ENCODE peak calls at places on chromosome 22, in nine cellular contexts. One of them, this sample, is unnamed.

GRCh38 chr22:50180727-50181521 is 4.8 kb upstream of the TRABD start:
- DNase-seq in A549: no peak
- DNase-seq in activated CD4-positive, alpha-beta T cell treated with anti-CD3 and anti-CD28 coated beads for 4 hours: no peak
- DNase-seq in stimulated activated CD4-positive, alpha-beta T cell treated with anti-CD3 and anti-CD28 coated beads, Interleukin-1b, Interleukin-23, amount 100 ng/mL, for 1 hour: no peak
- DNase-seq in memory B cell: no peak
- DNase-seq in NCI-H510A: no peak
- DNase-seq in HCEC 1CT: no peak
- DNase-seq in psoas muscle: no peak
- DNase-seq in osteocyte: no peak
- DNase-seq in this sample: no peak

GRCh38 chr22:48819232-48819631 is 1008.4 kb downstream of the BRD1 start:
- DNase-seq in activated CD4-positive, alpha-beta T cell treated with anti-CD3 and anti-CD28 coated beads for 4 hours: no peak
- DNase-seq in memory B cell: no peak
- DNase-seq in osteocyte: no peak
- DNase-seq in stimulated activated CD4-positive, alpha-beta T cell treated with anti-CD3 and anti-CD28 coated beads, Interleukin-1b, Interleukin-23, amount 100 ng/mL, for 1 hour: no peak
- DNase-seq in NCI-H510A: no peak
- DNase-seq in HCEC 1CT: no peak
- DNase-seq in psoas muscle: no peak
- DNase-seq in A549: no peak
- DNase-seq in this sample: no peak

GRCh38 chr22:43848366-43849171 is 13.7 kb downstream of the SULT4A1 start:
- DNase-seq in A549: peak
- DNase-seq in HCEC 1CT: no peak
- DNase-seq in activated CD4-positive, alpha-beta T cell treated with anti-CD3 and anti-CD28 coated beads for 4 hours: no peak
- DNase-seq in memory B cell: no peak
- DNase-seq in osteocyte: no peak
- DNase-seq in psoas muscle: no peak
- DNase-seq in stimulated activated CD4-positive, alpha-beta T cell treated with anti-CD3 and anti-CD28 coated beads, Interleukin-1b, Interleukin-23, amount 100 ng/mL, for 1 hour: no peak
- DNase-seq in NCI-H510A: peak
- DNase-seq in this sample: no peak

GRCh38 chr22:25461301-25461700 is 103.2 kb upstream of the GRK3 start:
- DNase-seq in osteocyte: no peak
- DNase-seq in stimulated activated CD4-positive, alpha-beta T cell treated with anti-CD3 and anti-CD28 coated beads, Interleukin-1b, Interleukin-23, amount 100 ng/mL, for 1 hour: no peak
- DNase-seq in psoas muscle: no peak
- DNase-seq in activated CD4-positive, alpha-beta T cell treated with anti-CD3 and anti-CD28 coated beads for 4 hours: no peak
- DNase-seq in NCI-H510A: no peak
- DNase-seq in A549: no peak
- DNase-seq in HCEC 1CT: no peak
- DNase-seq in memory B cell: no peak
- DNase-seq in this sample: no peak

GRCh38 chr22:22235564-22235963 is 9.0 kb upstream of the VPREB1 start:
- DNase-seq in activated CD4-positive, alpha-beta T cell treated with anti-CD3 and anti-CD28 coated beads for 4 hours: peak
- DNase-seq in memory B cell: peak
- DNase-seq in A549: peak
- DNase-seq in stimulated activated CD4-positive, alpha-beta T cell treated with anti-CD3 and anti-CD28 coated beads, Interleukin-1b, Interleukin-23, amount 100 ng/mL, for 1 hour: no peak
- DNase-seq in psoas muscle: no peak
- DNase-seq in NCI-H510A: no peak
- DNase-seq in HCEC 1CT: no peak
- DNase-seq in osteocyte: no peak
- DNase-seq in this sample: no peak

GRCh38 chr22:27952091-27952490 is 33.0 kb upstream of the PITPNB start:
- DNase-seq in NCI-H510A: no peak
- DNase-seq in HCEC 1CT: peak
- DNase-seq in memory B cell: no peak
- DNase-seq in osteocyte: no peak
- DNase-seq in activated CD4-positive, alpha-beta T cell treated with anti-CD3 and anti-CD28 coated beads for 4 hours: no peak
- DNase-seq in stimulated activated CD4-positive, alpha-beta T cell treated with anti-CD3 and anti-CD28 coated beads, Interleukin-1b, Interleukin-23, amount 100 ng/mL, for 1 hour: no peak
- DNase-seq in A549: no peak
- DNase-seq in psoas muscle: no peak
- DNase-seq in this sample: no peak

GRCh38 chr22:45296628-45297297 is 12.0 kb downstream of the UPK3A start:
- DNase-seq in HCEC 1CT: no peak
- DNase-seq in stimulated activated CD4-positive, alpha-beta T cell treated with anti-CD3 and anti-CD28 coated beads, Interleukin-1b, Interleukin-23, amount 100 ng/mL, for 1 hour: no peak
- DNase-seq in NCI-H510A: no peak
- DNase-seq in A549: no peak
- DNase-seq in psoas muscle: no peak
- DNase-seq in memory B cell: peak
- DNase-seq in osteocyte: no peak
- DNase-seq in activated CD4-positive, alpha-beta T cell treated with anti-CD3 and anti-CD28 coated beads for 4 hours: peak
- DNase-seq in this sample: no peak

GRCh38 chr22:30212996-30213441 is 33.5 kb downstream of the LIF start:
- DNase-seq in stimulated activated CD4-positive, alpha-beta T cell treated with anti-CD3 and anti-CD28 coated beads, Interleukin-1b, Interleukin-23, amount 100 ng/mL, for 1 hour: no peak
- DNase-seq in psoas muscle: no peak
- DNase-seq in NCI-H510A: no peak
- DNase-seq in memory B cell: no peak
- DNase-seq in HCEC 1CT: no peak
- DNase-seq in activated CD4-positive, alpha-beta T cell treated with anti-CD3 and anti-CD28 coated beads for 4 hours: no peak
- DNase-seq in osteocyte: no peak
- DNase-seq in A549: no peak
- DNase-seq in this sample: no peak

GRCh38 chr22:44179196-44179988 is 1.3 kb upstream of the PARVG start:
- DNase-seq in A549: no peak
- DNase-seq in HCEC 1CT: no peak
- DNase-seq in osteocyte: no peak
- DNase-seq in memory B cell: no peak
- DNase-seq in NCI-H510A: no peak
- DNase-seq in stimulated activated CD4-positive, alpha-beta T cell treated with anti-CD3 and anti-CD28 coated beads, Interleukin-1b, Interleukin-23, amount 100 ng/mL, for 1 hour: no peak
- DNase-seq in psoas muscle: no peak
- DNase-seq in activated CD4-positive, alpha-beta T cell treated with anti-CD3 and anti-CD28 coated beads for 4 hours: no peak
- DNase-seq in this sample: no peak

GRCh38 chr22:30404307-30404706 is 7.5 kb downstream of the SEC14L2 start:
- DNase-seq in psoas muscle: no peak
- DNase-seq in NCI-H510A: no peak
- DNase-seq in memory B cell: no peak
- DNase-seq in HCEC 1CT: no peak
- DNase-seq in osteocyte: no peak
- DNase-seq in activated CD4-positive, alpha-beta T cell treated with anti-CD3 and anti-CD28 coated beads for 4 hours: no peak
- DNase-seq in A549: no peak
- DNase-seq in stimulated activated CD4-positive, alpha-beta T cell treated with anti-CD3 and anti-CD28 coated beads, Interleukin-1b, Interleukin-23, amount 100 ng/mL, for 1 hour: no peak
- DNase-seq in this sample: no peak

GRCh38 chr22:50074551-50075042 is 10.6 kb downstream of the MLC1 start:
- DNase-seq in memory B cell: no peak
- DNase-seq in osteocyte: no peak
- DNase-seq in NCI-H510A: peak
- DNase-seq in activated CD4-positive, alpha-beta T cell treated with anti-CD3 and anti-CD28 coated beads for 4 hours: no peak
- DNase-seq in stimulated activated CD4-positive, alpha-beta T cell treated with anti-CD3 and anti-CD28 coated beads, Interleukin-1b, Interleukin-23, amount 100 ng/mL, for 1 hour: no peak
- DNase-seq in A549: no peak
- DNase-seq in psoas muscle: no peak
- DNase-seq in HCEC 1CT: no peak
- DNase-seq in this sample: no peak

GRCh38 chr22:29394931-29395581 is 6.7 kb upstream of the AP1B1 start:
- DNase-seq in NCI-H510A: peak
- DNase-seq in memory B cell: peak
- DNase-seq in activated CD4-positive, alpha-beta T cell treated with anti-CD3 and anti-CD28 coated beads for 4 hours: peak
- DNase-seq in A549: peak
- DNase-seq in psoas muscle: peak
- DNase-seq in HCEC 1CT: peak
- DNase-seq in osteocyte: no peak
- DNase-seq in stimulated activated CD4-positive, alpha-beta T cell treated with anti-CD3 and anti-CD28 coated beads, Interleukin-1b, Interleukin-23, amount 100 ng/mL, for 1 hour: peak
- DNase-seq in this sample: no peak

GRCh38 chr22:24482586-24482985 is 12.5 kb upstream of the UPB1 start:
- DNase-seq in memory B cell: no peak
- DNase-seq in osteocyte: no peak
- DNase-seq in psoas muscle: no peak
- DNase-seq in activated CD4-positive, alpha-beta T cell treated with anti-CD3 and anti-CD28 coated beads for 4 hours: no peak
- DNase-seq in HCEC 1CT: peak
- DNase-seq in stimulated activated CD4-positive, alpha-beta T cell treated with anti-CD3 and anti-CD28 coated beads, Interleukin-1b, Interleukin-23, amount 100 ng/mL, for 1 hour: no peak
- DNase-seq in NCI-H510A: no peak
- DNase-seq in A549: no peak
- DNase-seq in this sample: no peak

GRCh38 chr22:17131686-17132085 is 10.5 kb upstream of the TMEM121B start:
- DNase-seq in NCI-H510A: no peak
- DNase-seq in osteocyte: no peak
- DNase-seq in activated CD4-positive, alpha-beta T cell treated with anti-CD3 and anti-CD28 coated beads for 4 hours: no peak
- DNase-seq in HCEC 1CT: no peak
- DNase-seq in psoas muscle: no peak
- DNase-seq in stimulated activated CD4-positive, alpha-beta T cell treated with anti-CD3 and anti-CD28 coated beads, Interleukin-1b, Interleukin-23, amount 100 ng/mL, for 1 hour: no peak
- DNase-seq in A549: no peak
- DNase-seq in memory B cell: no peak
- DNase-seq in this sample: no peak

GRCh38 chr22:19478466-19479357 is at the start of gene UFD1:
- DNase-seq in A549: peak
- DNase-seq in osteocyte: peak
- DNase-seq in memory B cell: peak
- DNase-seq in psoas muscle: peak
- DNase-seq in HCEC 1CT: peak
- DNase-seq in stimulated activated CD4-positive, alpha-beta T cell treated with anti-CD3 and anti-CD28 coated beads, Interleukin-1b, Interleukin-23, amount 100 ng/mL, for 1 hour: peak
- DNase-seq in activated CD4-positive, alpha-beta T cell treated with anti-CD3 and anti-CD28 coated beads for 4 hours: peak
- DNase-seq in NCI-H510A: peak
- DNase-seq in this sample: peak

GRCh38 chr22:41574847-41575381 is 14.1 kb downstream of the CSDC2 start:
- DNase-seq in NCI-H510A: no peak
- DNase-seq in osteocyte: no peak
- DNase-seq in psoas muscle: peak
- DNase-seq in memory B cell: no peak
- DNase-seq in A549: no peak
- DNase-seq in activated CD4-positive, alpha-beta T cell treated with anti-CD3 and anti-CD28 coated beads for 4 hours: no peak
- DNase-seq in stimulated activated CD4-positive, alpha-beta T cell treated with anti-CD3 and anti-CD28 coated beads, Interleukin-1b, Interleukin-23, amount 100 ng/mL, for 1 hour: no peak
- DNase-seq in HCEC 1CT: no peak
- DNase-seq in this sample: no peak

GRCh38 chr22:33798401-33798800 is 121.9 kb downstream of the LARGE1 start:
- DNase-seq in osteocyte: no peak
- DNase-seq in psoas muscle: no peak
- DNase-seq in stimulated activated CD4-positive, alpha-beta T cell treated with anti-CD3 and anti-CD28 coated beads, Interleukin-1b, Interleukin-23, amount 100 ng/mL, for 1 hour: no peak
- DNase-seq in activated CD4-positive, alpha-beta T cell treated with anti-CD3 and anti-CD28 coated beads for 4 hours: no peak
- DNase-seq in memory B cell: no peak
- DNase-seq in HCEC 1CT: no peak
- DNase-seq in NCI-H510A: no peak
- DNase-seq in A549: no peak
- DNase-seq in this sample: no peak

GRCh38 chr22:32684822-32685187 is 116.7 kb upstream of the TIMP3 start:
- DNase-seq in HCEC 1CT: no peak
- DNase-seq in NCI-H510A: no peak
- DNase-seq in A549: no peak
- DNase-seq in psoas muscle: no peak
- DNase-seq in stimulated activated CD4-positive, alpha-beta T cell treated with anti-CD3 and anti-CD28 coated beads, Interleukin-1b, Interleukin-23, amount 100 ng/mL, for 1 hour: no peak
- DNase-seq in osteocyte: no peak
- DNase-seq in activated CD4-positive, alpha-beta T cell treated with anti-CD3 and anti-CD28 coated beads for 4 hours: no peak
- DNase-seq in memory B cell: no peak
- DNase-seq in this sample: no peak

GRCh38 chr22:43992331-43992821 is 31.7 kb upstream of the PARVB start:
- DNase-seq in HCEC 1CT: peak
- DNase-seq in psoas muscle: no peak
- DNase-seq in memory B cell: no peak
- DNase-seq in stimulated activated CD4-positive, alpha-beta T cell treated with anti-CD3 and anti-CD28 coated beads, Interleukin-1b, Interleukin-23, amount 100 ng/mL, for 1 hour: no peak
- DNase-seq in A549: no peak
- DNase-seq in activated CD4-positive, alpha-beta T cell treated with anti-CD3 and anti-CD28 coated beads for 4 hours: no peak
- DNase-seq in NCI-H510A: no peak
- DNase-seq in osteocyte: no peak
- DNase-seq in this sample: no peak

GRCh38 chr22:34622602-34623001 is 443.4 kb upstream of the ISX start:
- DNase-seq in NCI-H510A: no peak
- DNase-seq in A549: no peak
- DNase-seq in osteocyte: no peak
- DNase-seq in stimulated activated CD4-positive, alpha-beta T cell treated with anti-CD3 and anti-CD28 coated beads, Interleukin-1b, Interleukin-23, amount 100 ng/mL, for 1 hour: no peak
- DNase-seq in memory B cell: no peak
- DNase-seq in HCEC 1CT: no peak
- DNase-seq in activated CD4-positive, alpha-beta T cell treated with anti-CD3 and anti-CD28 coated beads for 4 hours: no peak
- DNase-seq in psoas muscle: no peak
- DNase-seq in this sample: no peak

GRCh38 chr22:40676644-40677043 is 2.6 kb upstream of the MCHR1 start:
- DNase-seq in osteocyte: no peak
- DNase-seq in NCI-H510A: no peak
- DNase-seq in memory B cell: no peak
- DNase-seq in activated CD4-positive, alpha-beta T cell treated with anti-CD3 and anti-CD28 coated beads for 4 hours: no peak
- DNase-seq in psoas muscle: no peak
- DNase-seq in HCEC 1CT: no peak
- DNase-seq in A549: no peak
- DNase-seq in stimulated activated CD4-positive, alpha-beta T cell treated with anti-CD3 and anti-CD28 coated beads, Interleukin-1b, Interleukin-23, amount 100 ng/mL, for 1 hour: no peak
- DNase-seq in this sample: no peak

GRCh38 chr22:20803696-20804324 is 29.9 kb downstream of the SERPIND1 start:
- DNase-seq in stimulated activated CD4-positive, alpha-beta T cell treated with anti-CD3 and anti-CD28 coated beads, Interleukin-1b, Interleukin-23, amount 100 ng/mL, for 1 hour: no peak
- DNase-seq in A549: peak
- DNase-seq in activated CD4-positive, alpha-beta T cell treated with anti-CD3 and anti-CD28 coated beads for 4 hours: peak
- DNase-seq in memory B cell: no peak
- DNase-seq in HCEC 1CT: peak
- DNase-seq in osteocyte: no peak
- DNase-seq in psoas muscle: peak
- DNase-seq in NCI-H510A: no peak
- DNase-seq in this sample: no peak

GRCh38 chr22:39522567-39523300 is 2.4 kb downstream of the ATF4 start:
- DNase-seq in HCEC 1CT: peak
- DNase-seq in memory B cell: no peak
- DNase-seq in osteocyte: no peak
- DNase-seq in A549: peak
- DNase-seq in psoas muscle: peak
- DNase-seq in stimulated activated CD4-positive, alpha-beta T cell treated with anti-CD3 and anti-CD28 coated beads, Interleukin-1b, Interleukin-23, amount 100 ng/mL, for 1 hour: no peak
- DNase-seq in NCI-H510A: no peak
- DNase-seq in activated CD4-positive, alpha-beta T cell treated with anti-CD3 and anti-CD28 coated beads for 4 hours: no peak
- DNase-seq in this sample: no peak

GRCh38 chr22:48845356-48845936 is 982.2 kb downstream of the BRD1 start:
- DNase-seq in memory B cell: no peak
- DNase-seq in HCEC 1CT: no peak
- DNase-seq in A549: no peak
- DNase-seq in psoas muscle: no peak
- DNase-seq in stimulated activated CD4-positive, alpha-beta T cell treated with anti-CD3 and anti-CD28 coated beads, Interleukin-1b, Interleukin-23, amount 100 ng/mL, for 1 hour: no peak
- DNase-seq in NCI-H510A: no peak
- DNase-seq in activated CD4-positive, alpha-beta T cell treated with anti-CD3 and anti-CD28 coated beads for 4 hours: no peak
- DNase-seq in osteocyte: no peak
- DNase-seq in this sample: no peak

GRCh38 chr22:39287076-39287743 is 32.2 kb downstream of the RPL3 start:
- DNase-seq in A549: no peak
- DNase-seq in osteocyte: no peak
- DNase-seq in activated CD4-positive, alpha-beta T cell treated with anti-CD3 and anti-CD28 coated beads for 4 hours: no peak
- DNase-seq in memory B cell: peak
- DNase-seq in HCEC 1CT: no peak
- DNase-seq in NCI-H510A: no peak
- DNase-seq in psoas muscle: no peak
- DNase-seq in stimulated activated CD4-positive, alpha-beta T cell treated with anti-CD3 and anti-CD28 coated beads, Interleukin-1b, Interleukin-23, amount 100 ng/mL, for 1 hour: no peak
- DNase-seq in this sample: no peak

GRCh38 chr22:47192651-47193437 is 430.4 kb downstream of the TBC1D22A start:
- DNase-seq in memory B cell: peak
- DNase-seq in psoas muscle: no peak
- DNase-seq in osteocyte: peak
- DNase-seq in NCI-H510A: no peak
- DNase-seq in stimulated activated CD4-positive, alpha-beta T cell treated with anti-CD3 and anti-CD28 coated beads, Interleukin-1b, Interleukin-23, amount 100 ng/mL, for 1 hour: no peak
- DNase-seq in HCEC 1CT: no peak
- DNase-seq in activated CD4-positive, alpha-beta T cell treated with anti-CD3 and anti-CD28 coated beads for 4 hours: no peak
- DNase-seq in A549: peak
- DNase-seq in this sample: peak

GRCh38 chr22:21860640-21861039 is 6.8 kb downstream of the MAPK1 start:
- DNase-seq in psoas muscle: no peak
- DNase-seq in NCI-H510A: no peak
- DNase-seq in memory B cell: no peak
- DNase-seq in osteocyte: no peak
- DNase-seq in A549: no peak
- DNase-seq in activated CD4-positive, alpha-beta T cell treated with anti-CD3 and anti-CD28 coated beads for 4 hours: no peak
- DNase-seq in HCEC 1CT: no peak
- DNase-seq in stimulated activated CD4-positive, alpha-beta T cell treated with anti-CD3 and anti-CD28 coated beads, Interleukin-1b, Interleukin-23, amount 100 ng/mL, for 1 hour: no peak
- DNase-seq in this sample: no peak

GRCh38 chr22:48568736-48569330 is 1258.8 kb downstream of the BRD1 start:
- DNase-seq in HCEC 1CT: no peak
- DNase-seq in stimulated activated CD4-positive, alpha-beta T cell treated with anti-CD3 and anti-CD28 coated beads, Interleukin-1b, Interleukin-23, amount 100 ng/mL, for 1 hour: no peak
- DNase-seq in NCI-H510A: no peak
- DNase-seq in memory B cell: no peak
- DNase-seq in activated CD4-positive, alpha-beta T cell treated with anti-CD3 and anti-CD28 coated beads for 4 hours: no peak
- DNase-seq in psoas muscle: no peak
- DNase-seq in osteocyte: no peak
- DNase-seq in A549: no peak
- DNase-seq in this sample: no peak

GRCh38 chr22:42270178-42270511 is 308 bp downstream of the TCF20 start:
- DNase-seq in HCEC 1CT: no peak
- DNase-seq in NCI-H510A: peak
- DNase-seq in stimulated activated CD4-positive, alpha-beta T cell treated with anti-CD3 and anti-CD28 coated beads, Interleukin-1b, Interleukin-23, amount 100 ng/mL, for 1 hour: no peak
- DNase-seq in osteocyte: no peak
- DNase-seq in activated CD4-positive, alpha-beta T cell treated with anti-CD3 and anti-CD28 coated beads for 4 hours: peak
- DNase-seq in A549: peak
- DNase-seq in memory B cell: no peak
- DNase-seq in psoas muscle: no peak
- DNase-seq in this sample: no peak

GRCh38 chr22:23183107-23183698 is 2.9 kb downstream of the BCR start:
- DNase-seq in memory B cell: no peak
- DNase-seq in psoas muscle: peak
- DNase-seq in activated CD4-positive, alpha-beta T cell treated with anti-CD3 and anti-CD28 coated beads for 4 hours: no peak
- DNase-seq in NCI-H510A: peak
- DNase-seq in A549: no peak
- DNase-seq in stimulated activated CD4-positive, alpha-beta T cell treated with anti-CD3 and anti-CD28 coated beads, Interleukin-1b, Interleukin-23, amount 100 ng/mL, for 1 hour: no peak
- DNase-seq in HCEC 1CT: no peak
- DNase-seq in osteocyte: no peak
- DNase-seq in this sample: no peak

GRCh38 chr22:25334091-25334490 is 114.7 kb downstream of the CRYBB2 start:
- DNase-seq in A549: peak
- DNase-seq in activated CD4-positive, alpha-beta T cell treated with anti-CD3 and anti-CD28 coated beads for 4 hours: peak
- DNase-seq in stimulated activated CD4-positive, alpha-beta T cell treated with anti-CD3 and anti-CD28 coated beads, Interleukin-1b, Interleukin-23, amount 100 ng/mL, for 1 hour: no peak
- DNase-seq in psoas muscle: peak
- DNase-seq in memory B cell: peak
- DNase-seq in osteocyte: peak
- DNase-seq in HCEC 1CT: no peak
- DNase-seq in NCI-H510A: no peak
- DNase-seq in this sample: no peak

This sample was measured in NCI-H1048.